ENCODE peak calls at places on chromosomes 4 and X, in seven cellular contexts. One of them, this sample, is unnamed.

GRCh38 chr4:84726356-84726755 is 143.4 kb downstream of the CDS1 start:
- DNase-seq in choroid plexus epithelial cell: no peak
- DNase-seq in adrenal gland: no peak
- DNase-seq in NB4: no peak
- DNase-seq in tibial artery: no peak
- DNase-seq in kidney epithelial cell: no peak
- DNase-seq in SK-N-SH: no peak
- DNase-seq in this sample: no peak

GRCh38 chr4:113574636-113575103 is 186.9 kb downstream of the CAMK2D start:
- DNase-seq in choroid plexus epithelial cell: peak; percentile 90
- DNase-seq in adrenal gland: no peak
- DNase-seq in NB4: no peak
- DNase-seq in tibial artery: no peak
- DNase-seq in kidney epithelial cell: peak; percentile 19
- DNase-seq in SK-N-SH: no peak
- DNase-seq in this sample: no peak

GRCh38 chrX:153474718-153475117 is 4.3 kb upstream of the HAUS7 start:
- DNase-seq in choroid plexus epithelial cell: peak; percentile 45
- DNase-seq in adrenal gland: peak; percentile 75
- DNase-seq in NB4: peak; percentile 43
- DNase-seq in tibial artery: peak; percentile 91
- DNase-seq in kidney epithelial cell: no peak
- DNase-seq in SK-N-SH: no peak
- DNase-seq in this sample: no peak

GRCh38 chr4:40924096-40924792 is 174.5 kb downstream of the NSUN7 start:
- DNase-seq in choroid plexus epithelial cell: peak; percentile 73
- DNase-seq in adrenal gland: peak; percentile 74
- DNase-seq in NB4: peak; percentile 78
- DNase-seq in tibial artery: peak; percentile 79
- DNase-seq in kidney epithelial cell: peak; percentile 1
- DNase-seq in SK-N-SH: peak; percentile 83
- DNase-seq in this sample: no peak

GRCh38 chr4:108774809-108775530 is 12.1 kb upstream of the ETNPPL start:
- DNase-seq in choroid plexus epithelial cell: no peak
- DNase-seq in adrenal gland: peak; percentile 84
- DNase-seq in NB4: no peak
- DNase-seq in tibial artery: peak; percentile 73
- DNase-seq in kidney epithelial cell: no peak
- DNase-seq in SK-N-SH: no peak
- DNase-seq in this sample: no peak

GRCh38 chrX:154742623-154743022 is 8.3 kb downstream of the GAB3 start:
- DNase-seq in choroid plexus epithelial cell: no peak
- DNase-seq in adrenal gland: no peak
- DNase-seq in NB4: no peak
- DNase-seq in tibial artery: no peak
- DNase-seq in kidney epithelial cell: no peak
- DNase-seq in SK-N-SH: no peak
- DNase-seq in this sample: no peak

GRCh38 chr4:99886146-99886545 is 8.1 kb downstream of the LAMTOR3 start:
- DNase-seq in choroid plexus epithelial cell: peak; percentile 63
- DNase-seq in adrenal gland: no peak
- DNase-seq in NB4: no peak
- DNase-seq in tibial artery: no peak
- DNase-seq in kidney epithelial cell: no peak
- DNase-seq in SK-N-SH: no peak
- DNase-seq in this sample: no peak

GRCh38 chrX:11130142-11130541 is 19.0 kb downstream of the HCCS start:
- DNase-seq in choroid plexus epithelial cell: no peak
- DNase-seq in adrenal gland: no peak
- DNase-seq in NB4: no peak
- DNase-seq in tibial artery: no peak
- DNase-seq in kidney epithelial cell: no peak
- DNase-seq in SK-N-SH: no peak
- DNase-seq in this sample: no peak

GRCh38 chr4:38119663-38120374 is 159.6 kb downstream of the PTTG2 start:
- DNase-seq in choroid plexus epithelial cell: peak; percentile 87
- DNase-seq in adrenal gland: no peak
- DNase-seq in NB4: peak; percentile 24
- DNase-seq in tibial artery: no peak
- DNase-seq in kidney epithelial cell: peak; percentile 84
- DNase-seq in SK-N-SH: peak; percentile 48
- DNase-seq in this sample: no peak

GRCh38 chr4:117623321-117623720 is 411.0 kb upstream of the NDST3 start:
- DNase-seq in choroid plexus epithelial cell: peak; percentile 10
- DNase-seq in adrenal gland: no peak
- DNase-seq in NB4: no peak
- DNase-seq in tibial artery: no peak
- DNase-seq in kidney epithelial cell: no peak
- DNase-seq in SK-N-SH: no peak
- DNase-seq in this sample: no peak

GRCh38 chr4:70895405-70895804 is 6.8 kb upstream of the MOB1B start:
- DNase-seq in choroid plexus epithelial cell: no peak
- DNase-seq in adrenal gland: peak; percentile 22
- DNase-seq in NB4: no peak
- DNase-seq in tibial artery: no peak
- DNase-seq in kidney epithelial cell: no peak
- DNase-seq in SK-N-SH: no peak
- DNase-seq in this sample: no peak

GRCh38 chr4:65868096-65868824 is 198.0 kb upstream of the EPHA5 start:
- DNase-seq in choroid plexus epithelial cell: no peak
- DNase-seq in adrenal gland: no peak
- DNase-seq in NB4: no peak
- DNase-seq in tibial artery: no peak
- DNase-seq in kidney epithelial cell: no peak
- DNase-seq in SK-N-SH: no peak
- DNase-seq in this sample: no peak

GRCh38 chr4:39369301-39369700 is 3.1 kb upstream of the RFC1 start:
- DNase-seq in choroid plexus epithelial cell: no peak
- DNase-seq in adrenal gland: no peak
- DNase-seq in NB4: peak; percentile 68
- DNase-seq in tibial artery: no peak
- DNase-seq in kidney epithelial cell: no peak
- DNase-seq in SK-N-SH: no peak
- DNase-seq in this sample: no peak

GRCh38 chrX:102833136-102833535 is 103.9 kb upstream of the RAB40AL start:
- DNase-seq in choroid plexus epithelial cell: peak; percentile 27
- DNase-seq in adrenal gland: no peak
- DNase-seq in NB4: no peak
- DNase-seq in tibial artery: no peak
- DNase-seq in kidney epithelial cell: no peak
- DNase-seq in SK-N-SH: no peak
- DNase-seq in this sample: no peak

GRCh38 chr4:153724606-153725005 is 35.2 kb downstream of the RNF175 start:
- DNase-seq in choroid plexus epithelial cell: no peak
- DNase-seq in adrenal gland: no peak
- DNase-seq in NB4: no peak
- DNase-seq in tibial artery: no peak
- DNase-seq in kidney epithelial cell: no peak
- DNase-seq in SK-N-SH: no peak
- DNase-seq in this sample: no peak

GRCh38 chr4:52983563-52984303 is 121.6 kb downstream of the RASL11B start:
- DNase-seq in choroid plexus epithelial cell: peak; percentile 82
- DNase-seq in adrenal gland: no peak
- DNase-seq in NB4: peak; percentile 68
- DNase-seq in tibial artery: no peak
- DNase-seq in kidney epithelial cell: peak; percentile 12
- DNase-seq in SK-N-SH: peak; percentile 49
- DNase-seq in this sample: no peak

GRCh38 chr4:7970031-7970946 is 30.6 kb upstream of the AFAP1 start:
- DNase-seq in choroid plexus epithelial cell: peak; percentile 82
- DNase-seq in adrenal gland: peak; percentile 33
- DNase-seq in NB4: no peak
- DNase-seq in tibial artery: no peak
- DNase-seq in kidney epithelial cell: no peak
- DNase-seq in SK-N-SH: peak; percentile 42
- DNase-seq in this sample: no peak

GRCh38 chr4:21726255-21726815 is 222.2 kb downstream of the KCNIP4 start:
- DNase-seq in choroid plexus epithelial cell: peak; percentile 72
- DNase-seq in adrenal gland: no peak
- DNase-seq in NB4: no peak
- DNase-seq in tibial artery: no peak
- DNase-seq in kidney epithelial cell: no peak
- DNase-seq in SK-N-SH: no peak
- DNase-seq in this sample: no peak

GRCh38 chrX:115598556-115598955 is 37.6 kb downstream of the PLS3 start:
- DNase-seq in choroid plexus epithelial cell: no peak
- DNase-seq in adrenal gland: no peak
- DNase-seq in NB4: no peak
- DNase-seq in tibial artery: no peak
- DNase-seq in kidney epithelial cell: no peak
- DNase-seq in SK-N-SH: no peak
- DNase-seq in this sample: no peak

GRCh38 chr4:10701702-10702460 is 17.3 kb upstream of the CLNK start:
- DNase-seq in choroid plexus epithelial cell: peak; percentile 13
- DNase-seq in adrenal gland: no peak
- DNase-seq in NB4: no peak
- DNase-seq in tibial artery: no peak
- DNase-seq in kidney epithelial cell: no peak
- DNase-seq in SK-N-SH: no peak
- DNase-seq in this sample: no peak

GRCh38 chr4:17664755-17665154 is 50.3 kb downstream of the MED28 start:
- DNase-seq in choroid plexus epithelial cell: no peak
- DNase-seq in adrenal gland: no peak
- DNase-seq in NB4: peak; percentile 100
- DNase-seq in tibial artery: no peak
- DNase-seq in kidney epithelial cell: no peak
- DNase-seq in SK-N-SH: no peak
- DNase-seq in this sample: no peak

DNA sequence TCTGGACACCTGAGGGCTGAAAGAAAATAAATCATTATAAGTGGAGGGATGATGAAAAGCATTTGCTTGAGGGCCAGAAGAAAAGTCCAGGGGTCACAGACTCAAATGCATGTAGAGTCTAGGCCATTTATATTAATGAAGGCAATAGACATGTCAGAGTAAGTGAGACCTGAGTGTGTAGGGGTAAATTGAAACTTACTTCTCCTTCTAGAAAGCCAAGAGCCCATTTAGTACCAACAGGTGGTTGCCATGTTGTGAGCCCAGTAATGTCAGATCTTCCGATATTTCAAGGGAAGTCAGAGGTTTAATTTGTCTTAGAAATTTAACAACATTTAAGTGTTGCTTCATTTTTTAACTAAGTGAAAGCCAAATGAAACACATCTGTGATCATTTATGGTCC is 166.1 kb upstream of the SLIT2 start:
- DNase-seq in choroid plexus epithelial cell: no peak
- DNase-seq in adrenal gland: no peak
- DNase-seq in NB4: no peak
- DNase-seq in tibial artery: no peak
- DNase-seq in kidney epithelial cell: no peak
- DNase-seq in SK-N-SH: no peak
- DNase-seq in this sample: no peak
- H3K4me3 ChIP-seq in choroid plexus epithelial cell: no peak overlapping the region
- H3K4me3 ChIP-seq in adrenal gland: no peak overlapping the region
- H3K4me3 ChIP-seq in NB4: no peak overlapping the region
- H3K4me3 ChIP-seq in tibial artery: no peak overlapping the region
- H3K4me3 ChIP-seq in kidney epithelial cell: no peak overlapping the region
- H3K4me3 ChIP-seq in SK-N-SH: no peak overlapping the region
- H3K4me3 ChIP-seq in this sample: no peak overlapping the region

GRCh38 chr4:182143086-182143821 is 99.9 kb upstream of the TENM3 start:
- DNase-seq in choroid plexus epithelial cell: peak; percentile 25
- DNase-seq in adrenal gland: peak; percentile 22
- DNase-seq in NB4: no peak
- DNase-seq in tibial artery: no peak
- DNase-seq in kidney epithelial cell: no peak
- DNase-seq in SK-N-SH: no peak
- DNase-seq in this sample: no peak
- TF ChIP-seq CTCF in choroid plexus epithelial cell: no peak
- TF ChIP-seq CTCF in adrenal gland: no peak
- TF ChIP-seq CTCF in NB4: no peak
- TF ChIP-seq CTCF in tibial artery: no peak
- TF ChIP-seq CTCF in kidney epithelial cell: no peak
- TF ChIP-seq CTCF in SK-N-SH: no peak
- TF ChIP-seq CTCF in this sample: no peak

GRCh38 chr4:86356425-86356824 is 3.4 kb downstream of the MAPK10 start:
- DNase-seq in choroid plexus epithelial cell: no peak
- DNase-seq in adrenal gland: no peak
- DNase-seq in NB4: no peak
- DNase-seq in tibial artery: no peak
- DNase-seq in kidney epithelial cell: no peak
- DNase-seq in SK-N-SH: no peak
- DNase-seq in this sample: no peak

GRCh38 chr4:86356831-86357230 is 3.0 kb downstream of the MAPK10 start:
- DNase-seq in choroid plexus epithelial cell: no peak
- DNase-seq in adrenal gland: no peak
- DNase-seq in NB4: no peak
- DNase-seq in tibial artery: no peak
- DNase-seq in kidney epithelial cell: no peak
- DNase-seq in SK-N-SH: no peak
- DNase-seq in this sample: no peak

GRCh38 chr4:86357608-86358007 is 2.2 kb downstream of the MAPK10 start:
- DNase-seq in choroid plexus epithelial cell: peak; percentile 9
- DNase-seq in adrenal gland: no peak
- DNase-seq in NB4: no peak
- DNase-seq in tibial artery: no peak
- DNase-seq in kidney epithelial cell: no peak
- DNase-seq in SK-N-SH: peak; percentile 34
- DNase-seq in this sample: no peak

GRCh38 chr4:86359944-86360478 is at the start of gene MAPK10:
- DNase-seq in choroid plexus epithelial cell: peak; percentile 96
- DNase-seq in adrenal gland: peak; percentile 85
- DNase-seq in NB4: peak; percentile 84
- DNase-seq in tibial artery: peak; percentile 77
- DNase-seq in kidney epithelial cell: peak; percentile 80
- DNase-seq in SK-N-SH: peak; percentile 76
- DNase-seq in this sample: peak; percentile 4

GRCh38 chr4:86358176-86358701 is 1.6 kb downstream of the MAPK10 start:
- DNase-seq in choroid plexus epithelial cell: peak; percentile 65
- DNase-seq in adrenal gland: no peak
- DNase-seq in NB4: no peak
- DNase-seq in tibial artery: no peak
- DNase-seq in kidney epithelial cell: no peak
- DNase-seq in SK-N-SH: no peak
- DNase-seq in this sample: no peak
- H3K4me3 ChIP-seq in choroid plexus epithelial cell: no peak overlapping the region
- H3K4me3 ChIP-seq in adrenal gland: no peak overlapping the region
- H3K4me3 ChIP-seq in NB4: no peak overlapping the region
- H3K4me3 ChIP-seq in tibial artery: no peak overlapping the region
- H3K4me3 ChIP-seq in kidney epithelial cell: no peak overlapping the region
- H3K4me3 ChIP-seq in SK-N-SH: peak overlapping the region; percentile 61
- H3K4me3 ChIP-seq in this sample: no peak overlapping the region

GRCh38 chrX:131821945-131822622 is 201.0 kb upstream of the STK26 start:
- DNase-seq in choroid plexus epithelial cell: no peak
- DNase-seq in adrenal gland: peak; percentile 79
- DNase-seq in NB4: no peak
- DNase-seq in tibial artery: no peak
- DNase-seq in kidney epithelial cell: peak; percentile 21
- DNase-seq in SK-N-SH: peak; percentile 67
- DNase-seq in this sample: no peak

GRCh38 chrX:131812847-131813825 is 210.0 kb upstream of the STK26 start:
- DNase-seq in choroid plexus epithelial cell: no peak
- DNase-seq in adrenal gland: peak; percentile 80
- DNase-seq in NB4: no peak
- DNase-seq in tibial artery: peak; percentile 65
- DNase-seq in kidney epithelial cell: no peak
- DNase-seq in SK-N-SH: peak; percentile 36
- DNase-seq in this sample: no peak

GRCh38 chrX:131818297-131818936 is 204.7 kb upstream of the STK26 start:
- DNase-seq in choroid plexus epithelial cell: no peak
- DNase-seq in adrenal gland: no peak
- DNase-seq in NB4: no peak
- DNase-seq in tibial artery: no peak
- DNase-seq in kidney epithelial cell: no peak
- DNase-seq in SK-N-SH: no peak
- DNase-seq in this sample: no peak

GRCh38 chrX:131816551-131817136 is 206.5 kb upstream of the STK26 start:
- DNase-seq in choroid plexus epithelial cell: no peak
- DNase-seq in adrenal gland: peak; percentile 72
- DNase-seq in NB4: no peak
- DNase-seq in tibial artery: no peak
- DNase-seq in kidney epithelial cell: peak; percentile 32
- DNase-seq in SK-N-SH: peak; percentile 51
- DNase-seq in this sample: no peak
- TF ChIP-seq CTCF in choroid plexus epithelial cell: no peak
- TF ChIP-seq CTCF in adrenal gland: peak; percentile 33
- TF ChIP-seq CTCF in NB4: no peak
- TF ChIP-seq CTCF in tibial artery: no peak
- TF ChIP-seq CTCF in kidney epithelial cell: no peak
- TF ChIP-seq CTCF in SK-N-SH: peak; percentile 59
- TF ChIP-seq CTCF in this sample: no peak